ENCODE peak calls at places on chromosomes 13 and 19, in seven cellular contexts. One of them, this sample, is unnamed.

GRCh38 chr13:29594710-29595379 is 643 bp downstream of the SLC7A1 start:
- DNase-seq in trophoblast cell: peak
- DNase-seq in spleen: peak
- DNase-seq in transverse colon: peak
- DNase-seq in psoas muscle: peak
- DNase-seq in tibial nerve: peak
- DNase-seq in prostate gland: peak
- DNase-seq in this sample: no peak

GRCh38 chr13:106139407-106139806 is 396.1 kb downstream of the EFNB2 start:
- DNase-seq in psoas muscle: no peak
- DNase-seq in prostate gland: no peak
- DNase-seq in spleen: no peak
- DNase-seq in tibial nerve: no peak
- DNase-seq in trophoblast cell: peak
- DNase-seq in transverse colon: no peak
- DNase-seq in this sample: no peak

GRCh38 chr13:59680429-59681024 is 483.2 kb downstream of the DIAPH3 start:
- DNase-seq in spleen: no peak
- DNase-seq in prostate gland: no peak
- DNase-seq in psoas muscle: no peak
- DNase-seq in tibial nerve: no peak
- DNase-seq in trophoblast cell: peak
- DNase-seq in transverse colon: no peak
- DNase-seq in this sample: no peak

GRCh38 chr19:49327878-49328544 is 3.0 kb upstream of the SLC6A16 start:
- DNase-seq in psoas muscle: no peak
- DNase-seq in transverse colon: no peak
- DNase-seq in spleen: no peak
- DNase-seq in trophoblast cell: peak
- DNase-seq in tibial nerve: no peak
- DNase-seq in prostate gland: no peak
- DNase-seq in this sample: no peak

GRCh38 chr13:74891610-74892009 is 590.4 kb downstream of the TBC1D4 start:
- DNase-seq in trophoblast cell: no peak
- DNase-seq in transverse colon: no peak
- DNase-seq in psoas muscle: no peak
- DNase-seq in spleen: no peak
- DNase-seq in prostate gland: peak
- DNase-seq in tibial nerve: no peak
- DNase-seq in this sample: no peak

GRCh38 chr13:71610876-71611275 is 256.1 kb downstream of the DACH1 start:
- DNase-seq in transverse colon: no peak
- DNase-seq in trophoblast cell: no peak
- DNase-seq in prostate gland: no peak
- DNase-seq in spleen: no peak
- DNase-seq in tibial nerve: no peak
- DNase-seq in psoas muscle: no peak
- DNase-seq in this sample: no peak

GRCh38 chr13:23372264-23372905 is 61.1 kb downstream of the SACS start:
- DNase-seq in spleen: no peak
- DNase-seq in prostate gland: no peak
- DNase-seq in tibial nerve: no peak
- DNase-seq in trophoblast cell: no peak
- DNase-seq in psoas muscle: no peak
- DNase-seq in transverse colon: no peak
- DNase-seq in this sample: no peak

GRCh38 chr19:16078759-16079707 is 2.7 kb downstream of the TPM4 start:
- DNase-seq in tibial nerve: peak
- DNase-seq in spleen: peak
- DNase-seq in prostate gland: peak
- DNase-seq in transverse colon: peak
- DNase-seq in trophoblast cell: peak
- DNase-seq in psoas muscle: peak
- DNase-seq in this sample: peak

GRCh38 chr19:34232566-34233481 is 21.5 kb upstream of the GARRE1 start:
- DNase-seq in trophoblast cell: peak
- DNase-seq in tibial nerve: no peak
- DNase-seq in spleen: no peak
- DNase-seq in prostate gland: no peak
- DNase-seq in psoas muscle: peak
- DNase-seq in transverse colon: no peak
- DNase-seq in this sample: peak

GRCh38 chr19:41415154-41415571 is 12.0 kb downstream of the B3GNT8 start:
- DNase-seq in spleen: no peak
- DNase-seq in prostate gland: no peak
- DNase-seq in trophoblast cell: no peak
- DNase-seq in psoas muscle: peak
- DNase-seq in tibial nerve: no peak
- DNase-seq in transverse colon: no peak
- DNase-seq in this sample: no peak

GRCh38 chr19:19528721-19529490 is at the start of gene YJEFN3:
- DNase-seq in tibial nerve: no peak
- DNase-seq in prostate gland: no peak
- DNase-seq in trophoblast cell: peak
- DNase-seq in spleen: no peak
- DNase-seq in psoas muscle: no peak
- DNase-seq in transverse colon: no peak
- DNase-seq in this sample: no peak

GRCh38 chr19:48714759-48715261 is 4.7 kb downstream of the MAMSTR start:
- DNase-seq in psoas muscle: no peak
- DNase-seq in trophoblast cell: no peak
- DNase-seq in tibial nerve: no peak
- DNase-seq in spleen: no peak
- DNase-seq in prostate gland: no peak
- DNase-seq in transverse colon: peak
- DNase-seq in this sample: no peak

GRCh38 chr19:42512743-42513304 is 15.5 kb downstream of the CEACAM1 start:
- DNase-seq in tibial nerve: no peak
- DNase-seq in trophoblast cell: no peak
- DNase-seq in spleen: no peak
- DNase-seq in psoas muscle: no peak
- DNase-seq in transverse colon: no peak
- DNase-seq in prostate gland: no peak
- DNase-seq in this sample: no peak

GRCh38 chr19:17249887-17250548 is 4.3 kb upstream of the NR2F6 start:
- DNase-seq in spleen: no peak
- DNase-seq in psoas muscle: no peak
- DNase-seq in transverse colon: peak
- DNase-seq in prostate gland: no peak
- DNase-seq in trophoblast cell: no peak
- DNase-seq in tibial nerve: no peak
- DNase-seq in this sample: no peak

GRCh38 chr19:50835103-50835784 is 1.9 kb upstream of the KLK15 start:
- DNase-seq in spleen: no peak
- DNase-seq in trophoblast cell: no peak
- DNase-seq in tibial nerve: no peak
- DNase-seq in psoas muscle: no peak
- DNase-seq in prostate gland: peak
- DNase-seq in transverse colon: peak
- DNase-seq in this sample: no peak

GRCh38 chr19:13119654-13120053 is 1.6 kb downstream of the NACC1 start:
- DNase-seq in trophoblast cell: no peak
- DNase-seq in psoas muscle: no peak
- DNase-seq in spleen: no peak
- DNase-seq in tibial nerve: no peak
- DNase-seq in prostate gland: no peak
- DNase-seq in transverse colon: no peak
- DNase-seq in this sample: no peak

GRCh38 chr19:13122275-13122878 is 4.3 kb downstream of the NACC1 start:
- DNase-seq in tibial nerve: no peak
- DNase-seq in spleen: no peak
- DNase-seq in prostate gland: no peak
- DNase-seq in trophoblast cell: no peak
- DNase-seq in psoas muscle: no peak
- DNase-seq in transverse colon: no peak
- DNase-seq in this sample: no peak

GRCh38 chr19:13121551-13122274 is 3.6 kb downstream of the NACC1 start:
- DNase-seq in transverse colon: no peak
- DNase-seq in psoas muscle: no peak
- DNase-seq in prostate gland: no peak
- DNase-seq in spleen: no peak
- DNase-seq in tibial nerve: no peak
- DNase-seq in trophoblast cell: no peak
- DNase-seq in this sample: no peak

GRCh38 chr19:13118424-13119193 is 545 bp downstream of the NACC1 start:
- DNase-seq in spleen: peak
- DNase-seq in psoas muscle: peak
- DNase-seq in prostate gland: peak
- DNase-seq in trophoblast cell: peak
- DNase-seq in tibial nerve: no peak
- DNase-seq in transverse colon: no peak
- DNase-seq in this sample: no peak

GRCh38 chr19:13120817-13121216 is 2.8 kb downstream of the NACC1 start:
- DNase-seq in spleen: no peak
- DNase-seq in trophoblast cell: no peak
- DNase-seq in psoas muscle: no peak
- DNase-seq in transverse colon: no peak
- DNase-seq in prostate gland: no peak
- DNase-seq in tibial nerve: no peak
- DNase-seq in this sample: no peak
- H3K27ac ChIP-seq in spleen: peak
- H3K27ac ChIP-seq in trophoblast cell: no peak
- H3K27ac ChIP-seq in psoas muscle: no peak
- H3K27ac ChIP-seq in transverse colon: no peak
- H3K27ac ChIP-seq in prostate gland: no peak
- H3K27ac ChIP-seq in tibial nerve: peak
- H3K27ac ChIP-seq in this sample: peak

DNA sequence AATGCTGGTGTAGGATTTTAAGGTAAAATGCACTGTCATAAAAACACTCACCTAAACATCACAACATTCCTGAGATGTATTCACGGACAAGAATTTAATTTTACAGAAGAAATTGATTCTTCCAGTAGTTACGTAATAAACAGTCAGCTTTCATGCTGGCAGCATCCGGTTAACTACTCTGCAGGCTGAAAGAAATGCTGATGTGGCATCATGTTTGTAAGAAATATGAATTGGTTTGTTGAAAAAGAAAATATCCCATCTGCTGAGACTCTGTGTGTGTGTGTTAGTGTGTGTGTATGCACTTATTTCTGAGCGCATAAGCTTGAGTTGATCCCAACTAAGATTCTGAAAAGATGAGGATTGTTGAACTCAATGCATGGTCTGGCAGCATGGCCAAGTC is 74.4 kb upstream of the FAM216B start:
- DNase-seq in prostate gland: no peak
- DNase-seq in spleen: no peak
- DNase-seq in tibial nerve: no peak
- DNase-seq in trophoblast cell: no peak
- DNase-seq in psoas muscle: no peak
- DNase-seq in transverse colon: no peak
- DNase-seq in this sample: no peak
- H3K27ac ChIP-seq in prostate gland: no peak
- H3K27ac ChIP-seq in spleen: no peak
- H3K27ac ChIP-seq in tibial nerve: no peak
- H3K27ac ChIP-seq in trophoblast cell: no peak
- H3K27ac ChIP-seq in psoas muscle: no peak
- H3K27ac ChIP-seq in transverse colon: no peak
- H3K27ac ChIP-seq in this sample: no peak

GRCh38 chr13:50243926-50244325 is 228.7 kb downstream of the KCNRG start:
- DNase-seq in psoas muscle: no peak
- DNase-seq in transverse colon: no peak
- DNase-seq in trophoblast cell: no peak
- DNase-seq in tibial nerve: no peak
- DNase-seq in spleen: no peak
- DNase-seq in prostate gland: no peak
- DNase-seq in this sample: no peak
- H3K27ac ChIP-seq in psoas muscle: no peak
- H3K27ac ChIP-seq in transverse colon: no peak
- H3K27ac ChIP-seq in trophoblast cell: no peak
- H3K27ac ChIP-seq in tibial nerve: peak
- H3K27ac ChIP-seq in spleen: no peak
- H3K27ac ChIP-seq in prostate gland: no peak
- H3K27ac ChIP-seq in this sample: no peak

GRCh38 chr19:5131031-5131865 is 162.3 kb downstream of the KDM4B start:
- DNase-seq in psoas muscle: no peak
- DNase-seq in prostate gland: no peak
- DNase-seq in spleen: peak
- DNase-seq in transverse colon: peak
- DNase-seq in tibial nerve: no peak
- DNase-seq in trophoblast cell: no peak
- DNase-seq in this sample: no peak

GRCh38 chr19:5131866-5132561 is 163.1 kb downstream of the KDM4B start:
- DNase-seq in spleen: peak
- DNase-seq in psoas muscle: no peak
- DNase-seq in tibial nerve: no peak
- DNase-seq in prostate gland: peak
- DNase-seq in trophoblast cell: peak
- DNase-seq in transverse colon: no peak
- DNase-seq in this sample: peak

GRCh38 chr19:5129691-5130090 is 160.8 kb downstream of the KDM4B start:
- DNase-seq in trophoblast cell: no peak
- DNase-seq in spleen: no peak
- DNase-seq in prostate gland: no peak
- DNase-seq in transverse colon: no peak
- DNase-seq in tibial nerve: no peak
- DNase-seq in psoas muscle: no peak
- DNase-seq in this sample: no peak

GRCh38 chr19:5128932-5129389 is 160.0 kb downstream of the KDM4B start:
- DNase-seq in spleen: no peak
- DNase-seq in prostate gland: no peak
- DNase-seq in psoas muscle: no peak
- DNase-seq in trophoblast cell: no peak
- DNase-seq in tibial nerve: no peak
- DNase-seq in transverse colon: no peak
- DNase-seq in this sample: no peak

GRCh38 chr19:5130371-5131030 is 161.6 kb downstream of the KDM4B start:
- DNase-seq in transverse colon: peak
- DNase-seq in tibial nerve: no peak
- DNase-seq in prostate gland: no peak
- DNase-seq in spleen: peak
- DNase-seq in psoas muscle: no peak
- DNase-seq in trophoblast cell: no peak
- DNase-seq in this sample: no peak
- H3K27ac ChIP-seq in transverse colon: peak
- H3K27ac ChIP-seq in tibial nerve: peak
- H3K27ac ChIP-seq in prostate gland: no peak
- H3K27ac ChIP-seq in spleen: peak
- H3K27ac ChIP-seq in psoas muscle: no peak
- H3K27ac ChIP-seq in trophoblast cell: peak
- H3K27ac ChIP-seq in this sample: no peak

DNA sequence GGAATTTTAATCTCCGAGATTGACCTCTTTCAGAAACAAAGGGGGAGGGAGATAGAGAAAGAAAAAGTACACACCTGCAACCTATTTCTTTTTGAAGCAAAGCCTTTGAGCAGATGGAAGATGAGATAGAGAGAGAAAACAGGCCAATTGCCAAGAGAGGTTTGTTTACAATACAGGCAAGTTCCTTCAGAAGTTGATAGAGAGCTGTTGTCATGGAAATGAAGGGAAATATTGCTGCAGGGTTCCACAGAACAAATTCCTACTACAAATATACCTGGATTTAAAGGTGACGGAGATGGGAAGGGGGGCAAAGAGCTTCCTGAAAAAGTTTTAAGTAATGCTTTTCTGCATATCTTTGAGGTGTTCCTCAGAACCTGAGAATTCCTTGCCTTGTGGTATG is 388.4 kb downstream of the NDFIP2 start:
- DNase-seq in spleen: no peak
- DNase-seq in trophoblast cell: peak
- DNase-seq in psoas muscle: no peak
- DNase-seq in tibial nerve: no peak
- DNase-seq in prostate gland: peak
- DNase-seq in transverse colon: no peak
- DNase-seq in this sample: no peak
- H3K27ac ChIP-seq in spleen: no peak
- H3K27ac ChIP-seq in trophoblast cell: no peak
- H3K27ac ChIP-seq in psoas muscle: no peak
- H3K27ac ChIP-seq in tibial nerve: no peak
- H3K27ac ChIP-seq in prostate gland: no peak
- H3K27ac ChIP-seq in transverse colon: no peak
- H3K27ac ChIP-seq in this sample: no peak

GRCh38 chr19:7742575-7742974 is 4.8 kb downstream of the CD209 start:
- DNase-seq in trophoblast cell: no peak
- DNase-seq in prostate gland: no peak
- DNase-seq in transverse colon: no peak
- DNase-seq in spleen: peak
- DNase-seq in psoas muscle: no peak
- DNase-seq in tibial nerve: no peak
- DNase-seq in this sample: no peak
- H3K27ac ChIP-seq in trophoblast cell: no peak
- H3K27ac ChIP-seq in prostate gland: no peak
- H3K27ac ChIP-seq in transverse colon: no peak
- H3K27ac ChIP-seq in spleen: no peak
- H3K27ac ChIP-seq in psoas muscle: no peak
- H3K27ac ChIP-seq in tibial nerve: no peak
- H3K27ac ChIP-seq in this sample: no peak

This sample was measured in epithelial cell of prostate.